ENCODE peak calls at places on chromosomes 11 and 22, in seven cellular contexts. L is K562, E is GM12878, N is HepG2, O is HCT116, D is SK-N-SH, J is H1. F is an unnamed sample.

GRCh38 chr11:47172740-47173139 is 3.9 kb downstream of the ARFGAP2 start:
- DNase-seq in J (no peak), E (no peak), D (no peak), O (no peak), N (no peak), L (no peak), F (no peak)

GRCh38 chr11:117809236-117810055 is 12.4 kb upstream of the DSCAML1 start:
- DNase-seq in O (peak; percentile 63), L (peak; percentile 80), N (no peak), J (no peak), D (peak; percentile 90), E (no peak), F (peak; percentile 58)

GRCh38 chr22:32322986-32323385 is 34.7 kb upstream of the RFPL3 start:
- DNase-seq in E (no peak), O (no peak), N (no peak), D (no peak), J (no peak), L (no peak), F (no peak)

GRCh38 chr11:62398011-62398994 is 20.5 kb upstream of the SCGB1A1 start:
- DNase-seq in D (peak; percentile 69), E (no peak), O (no peak), N (peak; percentile 54), L (peak; percentile 78), J (no peak), F (no peak)

GRCh38 chr11:68495330-68495729 is 34.8 kb downstream of the PPP6R3 start:
- DNase-seq in L (no peak), E (no peak), N (no peak), O (no peak), D (no peak), J (no peak), F (no peak)

GRCh38 chr11:34250732-34251639 is 106.8 kb downstream of the ABTB2 start:
- DNase-seq in O (peak; percentile 75), N (no peak), D (peak; percentile 57), L (no peak), J (no peak), E (no peak), F (no peak)

GRCh38 chr11:118790357-118791014 is 478 bp downstream of the DDX6 start:
- DNase-seq in E (peak; percentile 26), N (peak; percentile 59), O (no peak), D (peak; percentile 79), J (no peak), L (peak; percentile 80), F (no peak)

GRCh38 chr11:34356576-34356917 is 1.3 kb downstream of the ABTB2 start:
- DNase-seq in D (no peak), L (no peak), O (no peak), J (no peak), N (no peak), E (no peak), F (no peak)

GRCh38 chr11:48095779-48096470 is 115.6 kb downstream of the PTPRJ start:
- DNase-seq in J (no peak), N (no peak), L (no peak), O (no peak), E (no peak), D (no peak), F (no peak)

GRCh38 chr11:122645847-122646246 is 9.7 kb upstream of the UBASH3B start:
- DNase-seq in D (no peak), N (no peak), J (no peak), O (no peak), E (no peak), L (no peak), F (no peak)

GRCh38 chr22:30640361-30640760 is 4.8 kb downstream of the SLC35E4 start:
- DNase-seq in E (no peak), J (no peak), N (no peak), D (no peak), O (no peak), L (no peak), F (no peak)

GRCh38 chr22:46354176-46354992 is 18.9 kb downstream of the TRMU start:
- DNase-seq in N (no peak), O (no peak), D (no peak), L (no peak), E (no peak), J (no peak), F (no peak)

GRCh38 chr11:72641900-72642814 is 32.1 kb downstream of the PDE2A start:
- DNase-seq in O (no peak), L (peak; percentile 87), J (no peak), D (peak; percentile 91), N (no peak), E (no peak), F (no peak)

GRCh38 chr22:38718414-38718813 is 12.7 kb downstream of the GTPBP1 start:
- DNase-seq in J (no peak), E (no peak), N (peak; percentile 47), L (no peak), O (peak; percentile 70), D (peak; percentile 45), F (no peak)

GRCh38 chr11:118441770-118442169 is 5.5 kb downstream of the KMT2A start:
- DNase-seq in E (no peak), O (no peak), L (no peak), J (no peak), N (no peak), D (no peak), F (no peak)

GRCh38 chr11:59555601-59556114 is 44.3 kb downstream of the OR4D9 start:
- DNase-seq in D (peak; percentile 18), O (no peak), L (no peak), N (no peak), E (no peak), J (no peak), F (no peak)

GRCh38 chr11:47155914-47156313 is 20.8 kb downstream of the ARFGAP2 start:
- DNase-seq in J (no peak), L (no peak), D (no peak), N (no peak), O (no peak), E (no peak), F (no peak)

GRCh38 chr11:129192150-129192549 is at the start of gene ARHGAP32:
- DNase-seq in N (no peak), J (no peak), O (no peak), L (no peak), E (no peak), D (peak; percentile 21), F (no peak)

GRCh38 chr11:20873054-20873453 is 203.7 kb downstream of the NELL1 start:
- DNase-seq in D (peak; percentile 64), L (peak; percentile 9), J (peak; percentile 41), O (no peak), N (peak; percentile 49), E (no peak), F (peak; percentile 56)

GRCh38 chr11:134026655-134027343 is 42.1 kb upstream of the JAM3 start:
- DNase-seq in O (no peak), D (peak; percentile 81), L (no peak), N (no peak), J (no peak), E (no peak), F (peak; percentile 42)

GRCh38 chr11:40542821-40543220 is 916.6 kb downstream of the LRRC4C start:
- DNase-seq in N (no peak), D (no peak), E (no peak), L (no peak), O (no peak), J (no peak), F (no peak)

GRCh38 chr22:24807284-24807950 is 1.4 kb downstream of the SGSM1 start:
- DNase-seq in L (no peak), E (no peak), D (peak; percentile 63), N (no peak), O (no peak), J (no peak), F (no peak)
- TF ChIP-seq YY1 in L (no peak), E (no peak), D (no peak), N (no peak), O (no peak), J (no peak), F (no peak)

GRCh38 chr11:31267720-31268119 is 101.8 kb downstream of the DCDC1 start:
- DNase-seq in E (no peak), L (no peak), J (no peak), N (no peak), D (no peak), O (no peak), F (no peak)

GRCh38 chr11:31262761-31263160 is 106.8 kb downstream of the DCDC1 start:
- DNase-seq in D (no peak), J (no peak), O (no peak), L (no peak), E (no peak), N (no peak), F (no peak)

GRCh38 chr11:31264834-31265233 is 104.7 kb downstream of the DCDC1 start:
- DNase-seq in N (no peak), J (no peak), L (no peak), D (no peak), O (no peak), E (no peak), F (no peak)
- H3K9ac ChIP-seq in N (no peak overlapping the region), J (no peak overlapping the region), L (no peak overlapping the region), D (no peak overlapping the region), O (no peak overlapping the region), E (no peak overlapping the region), F (no peak overlapping the region)

DNA sequence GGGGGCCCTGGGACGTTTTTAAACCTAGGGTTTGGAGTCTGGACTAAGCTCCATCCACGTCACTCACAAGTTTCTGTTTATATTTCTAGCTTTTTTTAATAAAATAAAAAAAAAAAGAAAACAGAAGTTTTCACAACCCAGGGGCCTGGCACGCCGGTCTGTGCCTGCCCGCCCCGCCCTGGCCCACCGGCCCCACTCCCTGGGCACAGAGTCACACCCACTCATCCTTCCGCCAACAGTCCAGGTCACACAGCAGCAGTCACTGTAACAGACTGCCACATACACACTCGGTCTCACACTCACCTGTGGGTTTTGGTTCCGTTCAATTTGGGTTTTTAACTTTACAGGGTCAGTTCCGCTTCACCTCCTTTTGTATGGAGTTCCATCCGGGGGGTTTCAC is 5.3 kb upstream of the ACR start:
- DNase-seq in L (no peak), N (no peak), O (no peak), J (no peak), D (no peak), E (no peak), F (no peak)
- H3K27me3 ChIP-seq in L (peaks cover 3% of the 10 kb centered on the region), N (no peaks in the 10 kb centered on the region), O (no peaks in the 10 kb centered on the region), J (peaks cover 65% of the 10 kb centered on the region), D (no peaks in the 10 kb centered on the region), E (no peaks in the 10 kb centered on the region), F (no peaks in the 10 kb centered on the region)

DNA sequence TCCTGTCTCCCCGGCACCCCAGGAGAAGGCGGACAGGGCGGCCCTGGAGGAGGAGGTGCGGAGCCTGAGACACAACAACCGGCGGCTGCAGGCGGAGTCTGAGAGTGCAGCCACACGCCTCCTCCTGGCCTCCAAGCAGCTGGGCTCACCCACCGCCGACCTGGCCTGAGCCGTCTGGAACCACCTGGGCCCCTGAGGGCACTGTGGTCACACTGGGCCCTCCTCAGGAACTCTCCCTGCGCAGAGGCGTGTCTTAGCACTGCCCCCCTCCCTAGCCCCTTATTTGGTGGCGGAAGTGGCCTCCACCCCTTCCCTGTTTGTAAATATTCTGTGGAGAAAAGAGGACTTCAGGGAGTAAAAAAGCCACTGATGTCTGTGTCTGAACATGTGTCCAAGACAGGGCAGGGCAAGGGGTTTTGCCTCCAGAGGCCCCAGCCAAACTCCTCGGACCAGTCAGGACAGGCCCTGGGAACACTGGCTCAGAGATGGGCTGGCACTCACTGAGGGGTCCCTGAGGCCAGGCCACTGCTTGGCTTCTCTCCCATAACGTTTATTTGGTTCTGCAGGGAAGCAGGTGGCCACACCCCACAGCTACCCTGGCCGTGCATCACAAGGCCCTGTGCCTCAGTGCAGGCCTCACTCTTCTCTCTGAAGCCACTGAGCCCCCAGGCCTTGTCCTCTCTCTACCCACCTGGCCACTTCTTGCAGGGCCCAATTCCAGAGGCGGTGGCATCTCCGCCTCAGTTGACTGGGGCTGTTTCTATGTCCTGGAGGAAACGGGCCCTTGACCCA is 12.0 kb downstream of the RELA start:
- DNase-seq in J (no peak), N (no peak), O (no peak), D (no peak), E (no peak), L (peak; percentile 22), F (no peak)
- TF ChIP-seq YY1 in J (no peak), N (no peak), O (no peak), D (no peak), E (no peak), L (no peak), F (no peak)

F was measured in NT2/D1.